ENCODE peak calls at places on chromosomes 6 and 20, in seven cellular contexts. X is Daoy, K is sciatic nerve, V is midbrain, M is RWPE1, W is H9, P is HEK293T. F is an unnamed sample.

GRCh38 chr6:143721642-143722041 is 43.9 kb downstream of the PHACTR2 start:
- DNase-seq in V (no peak), P (no peak), W (no peak), M (no peak), X (no peak), K (no peak), F (no peak)

GRCh38 chr6:101534821-101535220 is 141.3 kb downstream of the GRIK2 start:
- DNase-seq in M (no peak), V (no peak), W (no peak), K (no peak), X (no peak), P (no peak), F (no peak)

GRCh38 chr6:47502920-47503319 is 25.3 kb downstream of the CD2AP start:
- DNase-seq in M (no peak), V (no peak), P (no peak), K (no peak), X (no peak), W (no peak), F (no peak)

GRCh38 chr20:2395136-2395535 is 14.4 kb downstream of the TGM6 start:
- DNase-seq in P (no peak), W (no peak), V (no peak), X (no peak), K (no peak), M (no peak), F (no peak)

GRCh38 chr20:41339957-41340326 is 679 bp upstream of the LPIN3 start:
- DNase-seq in P (peak), K (peak), M (peak), W (peak), V (peak), X (peak), F (peak)

GRCh38 chr6:2885967-2886731 is 17.0 kb downstream of the SERPINB9 start:
- DNase-seq in X (no peak), M (no peak), V (no peak), K (no peak), P (no peak), W (no peak), F (no peak)

GRCh38 chr6:34025112-34025807 is 120.6 kb downstream of the GRM4 start:
- DNase-seq in K (no peak), W (no peak), P (no peak), M (no peak), X (no peak), V (no peak), F (no peak)

GRCh38 chr6:105882833-105883232 is 203.3 kb upstream of the PRDM1 start:
- DNase-seq in W (no peak), V (no peak), M (no peak), P (no peak), K (no peak), X (no peak), F (no peak)

GRCh38 chr20:57678340-57678739 is 31.5 kb downstream of the PMEPA1 start:
- DNase-seq in K (no peak), M (no peak), P (no peak), W (no peak), V (peak), X (no peak), F (no peak)

F was measured in cardiac septum.